ENCODE peak calls at places on chromosomes 11 and 22, in eight cellular contexts. One of them, this sample, is unnamed.

GRCh38 chr22:48939441-48940265 is 888.0 kb downstream of the BRD1 start:
- DNase-seq in neural crest cell: no peak
- DNase-seq in stimulated activated CD4-positive, alpha-beta T cell treated with anti-CD3 and anti-CD28 coated beads, Interleukin-4, amount 100 ng/mL, for 1 hour: no peak
- DNase-seq in hepatic stellate cell: no peak
- DNase-seq in AG09309: no peak
- DNase-seq in nephron progenitor cell: no peak
- DNase-seq in HS-27A: no peak
- DNase-seq in EL: no peak
- DNase-seq in this sample: no peak

GRCh38 chr11:125404811-125405481 is 91.1 kb downstream of the FEZ1 start:
- DNase-seq in neural crest cell: peak
- DNase-seq in stimulated activated CD4-positive, alpha-beta T cell treated with anti-CD3 and anti-CD28 coated beads, Interleukin-4, amount 100 ng/mL, for 1 hour: peak
- DNase-seq in hepatic stellate cell: peak
- DNase-seq in AG09309: no peak
- DNase-seq in nephron progenitor cell: peak
- DNase-seq in HS-27A: no peak
- DNase-seq in EL: peak
- DNase-seq in this sample: no peak

GRCh38 chr11:105609832-105610781 is at the start of gene GRIA4:
- DNase-seq in neural crest cell: peak
- DNase-seq in stimulated activated CD4-positive, alpha-beta T cell treated with anti-CD3 and anti-CD28 coated beads, Interleukin-4, amount 100 ng/mL, for 1 hour: peak
- DNase-seq in hepatic stellate cell: peak
- DNase-seq in AG09309: no peak
- DNase-seq in nephron progenitor cell: peak
- DNase-seq in HS-27A: no peak
- DNase-seq in EL: peak
- DNase-seq in this sample: no peak

GRCh38 chr11:1547467-1548098 is 24.5 kb downstream of the DUSP8 start:
- DNase-seq in neural crest cell: no peak
- DNase-seq in stimulated activated CD4-positive, alpha-beta T cell treated with anti-CD3 and anti-CD28 coated beads, Interleukin-4, amount 100 ng/mL, for 1 hour: no peak
- DNase-seq in hepatic stellate cell: no peak
- DNase-seq in AG09309: no peak
- DNase-seq in nephron progenitor cell: no peak
- DNase-seq in HS-27A: no peak
- DNase-seq in EL: no peak
- DNase-seq in this sample: no peak

GRCh38 chr22:32378703-32379272 is 21.1 kb downstream of the RFPL3 start:
- DNase-seq in neural crest cell: peak
- DNase-seq in stimulated activated CD4-positive, alpha-beta T cell treated with anti-CD3 and anti-CD28 coated beads, Interleukin-4, amount 100 ng/mL, for 1 hour: no peak
- DNase-seq in hepatic stellate cell: peak
- DNase-seq in AG09309: no peak
- DNase-seq in nephron progenitor cell: peak
- DNase-seq in HS-27A: no peak
- DNase-seq in EL: peak
- DNase-seq in this sample: no peak

GRCh38 chr22:46092011-46092410 is 58.3 kb upstream of the PPARA start:
- DNase-seq in neural crest cell: no peak
- DNase-seq in stimulated activated CD4-positive, alpha-beta T cell treated with anti-CD3 and anti-CD28 coated beads, Interleukin-4, amount 100 ng/mL, for 1 hour: no peak
- DNase-seq in hepatic stellate cell: no peak
- DNase-seq in AG09309: no peak
- DNase-seq in nephron progenitor cell: no peak
- DNase-seq in HS-27A: no peak
- DNase-seq in EL: no peak
- DNase-seq in this sample: no peak

GRCh38 chr22:19843857-19844422 is 10.7 kb downstream of the GNB1L start:
- DNase-seq in neural crest cell: no peak
- DNase-seq in stimulated activated CD4-positive, alpha-beta T cell treated with anti-CD3 and anti-CD28 coated beads, Interleukin-4, amount 100 ng/mL, for 1 hour: no peak
- DNase-seq in hepatic stellate cell: no peak
- DNase-seq in AG09309: no peak
- DNase-seq in nephron progenitor cell: no peak
- DNase-seq in HS-27A: no peak
- DNase-seq in EL: no peak
- DNase-seq in this sample: no peak

GRCh38 chr11:127815316-127815715 is 772.0 kb downstream of the ETS1 start:
- DNase-seq in neural crest cell: no peak
- DNase-seq in stimulated activated CD4-positive, alpha-beta T cell treated with anti-CD3 and anti-CD28 coated beads, Interleukin-4, amount 100 ng/mL, for 1 hour: no peak
- DNase-seq in hepatic stellate cell: no peak
- DNase-seq in AG09309: no peak
- DNase-seq in nephron progenitor cell: no peak
- DNase-seq in HS-27A: no peak
- DNase-seq in EL: no peak
- DNase-seq in this sample: no peak

GRCh38 chr11:32386770-32387377 is 48.5 kb downstream of the WT1 start:
- DNase-seq in neural crest cell: no peak
- DNase-seq in stimulated activated CD4-positive, alpha-beta T cell treated with anti-CD3 and anti-CD28 coated beads, Interleukin-4, amount 100 ng/mL, for 1 hour: no peak
- DNase-seq in hepatic stellate cell: peak
- DNase-seq in AG09309: no peak
- DNase-seq in nephron progenitor cell: no peak
- DNase-seq in HS-27A: no peak
- DNase-seq in EL: peak
- DNase-seq in this sample: peak

GRCh38 chr11:47332791-47333525 is 19.5 kb downstream of the MYBPC3 start:
- DNase-seq in neural crest cell: no peak
- DNase-seq in stimulated activated CD4-positive, alpha-beta T cell treated with anti-CD3 and anti-CD28 coated beads, Interleukin-4, amount 100 ng/mL, for 1 hour: no peak
- DNase-seq in hepatic stellate cell: no peak
- DNase-seq in AG09309: no peak
- DNase-seq in nephron progenitor cell: no peak
- DNase-seq in HS-27A: no peak
- DNase-seq in EL: no peak
- DNase-seq in this sample: no peak

GRCh38 chr22:49247194-49247924 is 580.3 kb downstream of the BRD1 start:
- DNase-seq in neural crest cell: no peak
- DNase-seq in stimulated activated CD4-positive, alpha-beta T cell treated with anti-CD3 and anti-CD28 coated beads, Interleukin-4, amount 100 ng/mL, for 1 hour: no peak
- DNase-seq in hepatic stellate cell: no peak
- DNase-seq in AG09309: no peak
- DNase-seq in nephron progenitor cell: no peak
- DNase-seq in HS-27A: no peak
- DNase-seq in EL: no peak
- DNase-seq in this sample: no peak

GRCh38 chr22:17471901-17472566 is 91.3 kb upstream of the SLC25A18 start:
- DNase-seq in neural crest cell: no peak
- DNase-seq in stimulated activated CD4-positive, alpha-beta T cell treated with anti-CD3 and anti-CD28 coated beads, Interleukin-4, amount 100 ng/mL, for 1 hour: no peak
- DNase-seq in hepatic stellate cell: no peak
- DNase-seq in AG09309: no peak
- DNase-seq in nephron progenitor cell: no peak
- DNase-seq in HS-27A: no peak
- DNase-seq in EL: peak
- DNase-seq in this sample: no peak

GRCh38 chr11:127063191-127063590 is 62.6 kb upstream of the KIRREL3 start:
- DNase-seq in neural crest cell: no peak
- DNase-seq in stimulated activated CD4-positive, alpha-beta T cell treated with anti-CD3 and anti-CD28 coated beads, Interleukin-4, amount 100 ng/mL, for 1 hour: no peak
- DNase-seq in hepatic stellate cell: no peak
- DNase-seq in AG09309: no peak
- DNase-seq in nephron progenitor cell: no peak
- DNase-seq in HS-27A: no peak
- DNase-seq in EL: no peak
- DNase-seq in this sample: peak

GRCh38 chr22:43446881-43447280 is 35.1 kb downstream of the MPPED1 start:
- DNase-seq in neural crest cell: no peak
- DNase-seq in stimulated activated CD4-positive, alpha-beta T cell treated with anti-CD3 and anti-CD28 coated beads, Interleukin-4, amount 100 ng/mL, for 1 hour: no peak
- DNase-seq in hepatic stellate cell: no peak
- DNase-seq in AG09309: no peak
- DNase-seq in nephron progenitor cell: no peak
- DNase-seq in HS-27A: no peak
- DNase-seq in EL: no peak
- DNase-seq in this sample: no peak

GRCh38 chr22:29882716-29883044 is 294 bp upstream of the MTMR3 start:
- DNase-seq in neural crest cell: no peak
- DNase-seq in stimulated activated CD4-positive, alpha-beta T cell treated with anti-CD3 and anti-CD28 coated beads, Interleukin-4, amount 100 ng/mL, for 1 hour: no peak
- DNase-seq in hepatic stellate cell: no peak
- DNase-seq in AG09309: no peak
- DNase-seq in nephron progenitor cell: no peak
- DNase-seq in HS-27A: no peak
- DNase-seq in EL: no peak
- DNase-seq in this sample: no peak

GRCh38 chr11:46247664-46248063 is 29.8 kb upstream of the CREB3L1 start:
- DNase-seq in neural crest cell: no peak
- DNase-seq in stimulated activated CD4-positive, alpha-beta T cell treated with anti-CD3 and anti-CD28 coated beads, Interleukin-4, amount 100 ng/mL, for 1 hour: peak
- DNase-seq in hepatic stellate cell: no peak
- DNase-seq in AG09309: no peak
- DNase-seq in nephron progenitor cell: peak
- DNase-seq in HS-27A: peak
- DNase-seq in EL: peak
- DNase-seq in this sample: peak

GRCh38 chr11:72208281-72208680 is 8.3 kb upstream of the FOLR2 start:
- DNase-seq in neural crest cell: no peak
- DNase-seq in stimulated activated CD4-positive, alpha-beta T cell treated with anti-CD3 and anti-CD28 coated beads, Interleukin-4, amount 100 ng/mL, for 1 hour: no peak
- DNase-seq in hepatic stellate cell: no peak
- DNase-seq in AG09309: no peak
- DNase-seq in nephron progenitor cell: no peak
- DNase-seq in HS-27A: no peak
- DNase-seq in EL: no peak
- DNase-seq in this sample: no peak

GRCh38 chr11:74611369-74611861 is 19.0 kb downstream of the POLD3 start:
- DNase-seq in neural crest cell: no peak
- DNase-seq in stimulated activated CD4-positive, alpha-beta T cell treated with anti-CD3 and anti-CD28 coated beads, Interleukin-4, amount 100 ng/mL, for 1 hour: no peak
- DNase-seq in hepatic stellate cell: peak
- DNase-seq in AG09309: peak
- DNase-seq in nephron progenitor cell: no peak
- DNase-seq in HS-27A: peak
- DNase-seq in EL: peak
- DNase-seq in this sample: peak

GRCh38 chr11:73223998-73224730 is 6.1 kb downstream of the P2RY2 start:
- DNase-seq in neural crest cell: no peak
- DNase-seq in stimulated activated CD4-positive, alpha-beta T cell treated with anti-CD3 and anti-CD28 coated beads, Interleukin-4, amount 100 ng/mL, for 1 hour: no peak
- DNase-seq in hepatic stellate cell: no peak
- DNase-seq in AG09309: no peak
- DNase-seq in nephron progenitor cell: peak
- DNase-seq in HS-27A: no peak
- DNase-seq in EL: no peak
- DNase-seq in this sample: no peak

GRCh38 chr11:2169001-2169370 is 2.6 kb downstream of the TH start:
- DNase-seq in neural crest cell: no peak
- DNase-seq in stimulated activated CD4-positive, alpha-beta T cell treated with anti-CD3 and anti-CD28 coated beads, Interleukin-4, amount 100 ng/mL, for 1 hour: no peak
- DNase-seq in hepatic stellate cell: no peak
- DNase-seq in AG09309: no peak
- DNase-seq in nephron progenitor cell: peak
- DNase-seq in HS-27A: no peak
- DNase-seq in EL: no peak
- DNase-seq in this sample: no peak

GRCh38 chr11:110098645-110099044 is 5.5 kb downstream of the ZC3H12C start:
- DNase-seq in neural crest cell: no peak
- DNase-seq in stimulated activated CD4-positive, alpha-beta T cell treated with anti-CD3 and anti-CD28 coated beads, Interleukin-4, amount 100 ng/mL, for 1 hour: no peak
- DNase-seq in hepatic stellate cell: no peak
- DNase-seq in AG09309: no peak
- DNase-seq in nephron progenitor cell: no peak
- DNase-seq in HS-27A: no peak
- DNase-seq in EL: no peak
- DNase-seq in this sample: no peak

GRCh38 chr11:102882389-102883024 is 7.7 kb upstream of the MMP12 start:
- DNase-seq in neural crest cell: no peak
- DNase-seq in stimulated activated CD4-positive, alpha-beta T cell treated with anti-CD3 and anti-CD28 coated beads, Interleukin-4, amount 100 ng/mL, for 1 hour: no peak
- DNase-seq in hepatic stellate cell: peak
- DNase-seq in AG09309: peak
- DNase-seq in nephron progenitor cell: no peak
- DNase-seq in HS-27A: no peak
- DNase-seq in EL: peak
- DNase-seq in this sample: peak

GRCh38 chr11:8801121-8801520 is 109.9 kb upstream of the AKIP1 start:
- DNase-seq in neural crest cell: no peak
- DNase-seq in stimulated activated CD4-positive, alpha-beta T cell treated with anti-CD3 and anti-CD28 coated beads, Interleukin-4, amount 100 ng/mL, for 1 hour: no peak
- DNase-seq in hepatic stellate cell: no peak
- DNase-seq in AG09309: no peak
- DNase-seq in nephron progenitor cell: no peak
- DNase-seq in HS-27A: no peak
- DNase-seq in EL: no peak
- DNase-seq in this sample: no peak

GRCh38 chr22:46214149-46214548 is 35.9 kb downstream of the CDPF1 start:
- DNase-seq in neural crest cell: no peak
- DNase-seq in stimulated activated CD4-positive, alpha-beta T cell treated with anti-CD3 and anti-CD28 coated beads, Interleukin-4, amount 100 ng/mL, for 1 hour: no peak
- DNase-seq in hepatic stellate cell: no peak
- DNase-seq in AG09309: no peak
- DNase-seq in nephron progenitor cell: no peak
- DNase-seq in HS-27A: no peak
- DNase-seq in EL: no peak
- DNase-seq in this sample: no peak

GRCh38 chr22:50304528-50305392 is 2.7 kb downstream of the PLXNB2 start:
- DNase-seq in neural crest cell: no peak
- DNase-seq in stimulated activated CD4-positive, alpha-beta T cell treated with anti-CD3 and anti-CD28 coated beads, Interleukin-4, amount 100 ng/mL, for 1 hour: no peak
- DNase-seq in hepatic stellate cell: peak
- DNase-seq in AG09309: no peak
- DNase-seq in nephron progenitor cell: no peak
- DNase-seq in HS-27A: no peak
- DNase-seq in EL: peak
- DNase-seq in this sample: peak

GRCh38 chr11:86497836-86498235 is 123.1 kb downstream of the CCDC81 start:
- DNase-seq in neural crest cell: no peak
- DNase-seq in stimulated activated CD4-positive, alpha-beta T cell treated with anti-CD3 and anti-CD28 coated beads, Interleukin-4, amount 100 ng/mL, for 1 hour: no peak
- DNase-seq in hepatic stellate cell: no peak
- DNase-seq in AG09309: no peak
- DNase-seq in nephron progenitor cell: no peak
- DNase-seq in HS-27A: no peak
- DNase-seq in EL: no peak
- DNase-seq in this sample: no peak

GRCh38 chr22:19871845-19872778 is 17.4 kb upstream of the GNB1L start:
- DNase-seq in neural crest cell: no peak
- DNase-seq in stimulated activated CD4-positive, alpha-beta T cell treated with anti-CD3 and anti-CD28 coated beads, Interleukin-4, amount 100 ng/mL, for 1 hour: no peak
- DNase-seq in hepatic stellate cell: no peak
- DNase-seq in AG09309: no peak
- DNase-seq in nephron progenitor cell: no peak
- DNase-seq in HS-27A: no peak
- DNase-seq in EL: no peak
- DNase-seq in this sample: no peak

GRCh38 chr22:20552450-20552894 is 45.1 kb downstream of the MED15 start:
- DNase-seq in neural crest cell: no peak
- DNase-seq in stimulated activated CD4-positive, alpha-beta T cell treated with anti-CD3 and anti-CD28 coated beads, Interleukin-4, amount 100 ng/mL, for 1 hour: no peak
- DNase-seq in hepatic stellate cell: peak
- DNase-seq in AG09309: no peak
- DNase-seq in nephron progenitor cell: no peak
- DNase-seq in HS-27A: no peak
- DNase-seq in EL: no peak
- DNase-seq in this sample: peak

GRCh38 chr11:67379061-67380058 is 6.0 kb upstream of the CLCF1 start:
- DNase-seq in neural crest cell: no peak
- DNase-seq in stimulated activated CD4-positive, alpha-beta T cell treated with anti-CD3 and anti-CD28 coated beads, Interleukin-4, amount 100 ng/mL, for 1 hour: no peak
- DNase-seq in hepatic stellate cell: no peak
- DNase-seq in AG09309: no peak
- DNase-seq in nephron progenitor cell: no peak
- DNase-seq in HS-27A: no peak
- DNase-seq in EL: peak
- DNase-seq in this sample: peak

GRCh38 chr11:34357646-34358257 is at the start of gene ABTB2:
- DNase-seq in neural crest cell: peak
- DNase-seq in stimulated activated CD4-positive, alpha-beta T cell treated with anti-CD3 and anti-CD28 coated beads, Interleukin-4, amount 100 ng/mL, for 1 hour: peak
- DNase-seq in hepatic stellate cell: peak
- DNase-seq in AG09309: peak
- DNase-seq in nephron progenitor cell: peak
- DNase-seq in HS-27A: peak
- DNase-seq in EL: peak
- DNase-seq in this sample: peak

GRCh38 chr11:23406131-23406819 is 546.0 kb upstream of the CCDC179 start:
- DNase-seq in neural crest cell: no peak
- DNase-seq in stimulated activated CD4-positive, alpha-beta T cell treated with anti-CD3 and anti-CD28 coated beads, Interleukin-4, amount 100 ng/mL, for 1 hour: no peak
- DNase-seq in hepatic stellate cell: no peak
- DNase-seq in AG09309: no peak
- DNase-seq in nephron progenitor cell: no peak
- DNase-seq in HS-27A: no peak
- DNase-seq in EL: no peak
- DNase-seq in this sample: no peak

GRCh38 chr22:19105867-19106802 is 16.1 kb downstream of the DGCR2 start:
- DNase-seq in neural crest cell: no peak
- DNase-seq in stimulated activated CD4-positive, alpha-beta T cell treated with anti-CD3 and anti-CD28 coated beads, Interleukin-4, amount 100 ng/mL, for 1 hour: peak
- DNase-seq in hepatic stellate cell: no peak
- DNase-seq in AG09309: no peak
- DNase-seq in nephron progenitor cell: no peak
- DNase-seq in HS-27A: no peak
- DNase-seq in EL: no peak
- DNase-seq in this sample: no peak

GRCh38 chr11:128701086-128701485 is 7.2 kb downstream of the FLI1 start:
- DNase-seq in neural crest cell: no peak
- DNase-seq in stimulated activated CD4-positive, alpha-beta T cell treated with anti-CD3 and anti-CD28 coated beads, Interleukin-4, amount 100 ng/mL, for 1 hour: no peak
- DNase-seq in hepatic stellate cell: no peak
- DNase-seq in AG09309: no peak
- DNase-seq in nephron progenitor cell: no peak
- DNase-seq in HS-27A: no peak
- DNase-seq in EL: peak
- DNase-seq in this sample: no peak

GRCh38 chr11:18046116-18046777 is at the start of gene TPH1:
- DNase-seq in neural crest cell: peak
- DNase-seq in stimulated activated CD4-positive, alpha-beta T cell treated with anti-CD3 and anti-CD28 coated beads, Interleukin-4, amount 100 ng/mL, for 1 hour: no peak
- DNase-seq in hepatic stellate cell: peak
- DNase-seq in AG09309: peak
- DNase-seq in nephron progenitor cell: peak
- DNase-seq in HS-27A: no peak
- DNase-seq in EL: peak
- DNase-seq in this sample: no peak

This sample was measured in RCC 7860.